ENCODE peak calls at places on chromosomes 16 and 17, in seven cellular contexts. S, L, G, F, R, C and Q are unnamed samples.

GRCh38 chr16:727291-727977 is 528 bp downstream of the HAGHL start:
- DNase-seq in S (no peak), L (no peak), G (no peak), F (no peak), R (no peak), C (no peak), Q (no peak)

GRCh38 chr17:73458191-73458590 is 146.4 kb upstream of the CDC42EP4 start:
- DNase-seq in S (no peak), L (no peak), G (no peak), F (no peak), R (no peak), C (peak; percentile 99), Q (no peak)

GRCh38 chr17:4247361-4247980 is 16.3 kb downstream of the ANKFY1 start:
- DNase-seq in S (no peak), L (no peak), G (no peak), F (no peak), R (no peak), C (no peak), Q (no peak)

GRCh38 chr16:13376174-13376573 is 474.8 kb downstream of the SHISA9 start:
- DNase-seq in S (no peak), L (no peak), G (no peak), F (no peak), R (no peak), C (no peak), Q (no peak)

GRCh38 chr17:18144261-18144660 is 35.7 kb downstream of the MYO15A start:
- DNase-seq in S (no peak), L (no peak), G (no peak), F (no peak), R (no peak), C (no peak), Q (no peak)

GRCh38 chr16:46908540-46909372 is 24.6 kb downstream of the GPT2 start:
- DNase-seq in S (peak; percentile 86), L (peak; percentile 72), G (peak; percentile 61), F (peak; percentile 80), R (peak; percentile 27), C (peak; percentile 54), Q (peak; percentile 68)

GRCh38 chr17:28576758-28577465 is at the start of gene ALDOC:
- DNase-seq in S (peak; percentile 98), L (peak; percentile 100), G (peak; percentile 91), F (peak; percentile 88), R (peak; percentile 97), C (peak; percentile 92), Q (peak; percentile 89)

GRCh38 chr16:74563828-74564263 is 43.1 kb downstream of the GLG1 start:
- DNase-seq in S (peak; percentile 25), L (no peak), G (peak; percentile 43), F (no peak), R (no peak), C (peak; percentile 96), Q (peak; percentile 68)

GRCh38 chr17:28726912-28727726 is 1.1 kb upstream of the TLCD1 start:
- DNase-seq in S (peak; percentile 99), L (peak; percentile 99), G (peak; percentile 90), F (peak; percentile 98), R (peak; percentile 93), C (peak; percentile 92), Q (peak; percentile 95)

GRCh38 chr16:84816485-84816884 is 3.3 kb upstream of the CRISPLD2 start:
- DNase-seq in S (no peak), L (no peak), G (no peak), F (no peak), R (no peak), C (no peak), Q (no peak)

GRCh38 chr16:17509194-17509593 is 38.4 kb upstream of the XYLT1 start:
- DNase-seq in S (peak; percentile 26), L (no peak), G (no peak), F (no peak), R (no peak), C (peak; percentile 95), Q (no peak)

GRCh38 chr16:81487301-81487720 is 42.7 kb downstream of the CMIP start:
- DNase-seq in S (no peak), L (no peak), G (no peak), F (no peak), R (no peak), C (no peak), Q (no peak)

GRCh38 chr16:17166095-17166494 is 304.7 kb downstream of the XYLT1 start:
- DNase-seq in S (no peak), L (no peak), G (peak; percentile 14), F (no peak), R (no peak), C (no peak), Q (no peak)

GRCh38 chr17:51580869-51581268 is 320.5 kb downstream of the UTP18 start:
- DNase-seq in S (no peak), L (no peak), G (no peak), F (no peak), R (no peak), C (no peak), Q (no peak)

GRCh38 chr17:31802502-31802901 is 56.5 kb downstream of the COPRS start:
- DNase-seq in S (no peak), L (no peak), G (no peak), F (no peak), R (no peak), C (no peak), Q (no peak)

GRCh38 chr17:31130286-31131224 is 35.8 kb downstream of the NF1 start:
- DNase-seq in S (peak; percentile 18), L (peak; percentile 41), G (no peak), F (no peak), R (no peak), C (no peak), Q (no peak)

GRCh38 chr17:4980644-4981216 is 6.7 kb downstream of the CAMTA2 start:
- DNase-seq in S (peak; percentile 90), L (peak; percentile 72), G (peak; percentile 46), F (peak; percentile 72), R (no peak), C (no peak), Q (peak; percentile 64)

GRCh38 chr16:75116081-75116910 is at the start of gene LDHD:
- DNase-seq in S (peak; percentile 61), L (peak; percentile 88), G (no peak), F (no peak), R (peak; percentile 63), C (no peak), Q (no peak)

GRCh38 chr17:77795685-77796084 is 162.8 kb upstream of the TNRC6C start:
- DNase-seq in S (no peak), L (no peak), G (no peak), F (no peak), R (no peak), C (no peak), Q (no peak)

GRCh38 chr17:74008196-74008595 is 195.3 kb upstream of the RPL38 start:
- DNase-seq in S (peak; percentile 88), L (peak; percentile 87), G (no peak), F (no peak), R (peak; percentile 21), C (no peak), Q (no peak)

GRCh38 chr17:45734598-45734997 is 49.5 kb upstream of the CRHR1 start:
- DNase-seq in S (no peak), L (peak; percentile 7), G (no peak), F (no peak), R (no peak), C (no peak), Q (no peak)

GRCh38 chr17:44354582-44355309 is 8.9 kb downstream of the FAM171A2 start:
- DNase-seq in S (peak; percentile 82), L (peak; percentile 91), G (no peak), F (peak; percentile 72), R (no peak), C (peak; percentile 30), Q (no peak)

GRCh38 chr16:2473425-2473926 is 1.5 kb upstream of the TBC1D24 start:
- DNase-seq in S (no peak), L (peak; percentile 45), G (no peak), F (no peak), R (no peak), C (no peak), Q (no peak)

GRCh38 chr17:33667052-33667509 is 374.0 kb upstream of the ASIC2 start:
- DNase-seq in S (no peak), L (no peak), G (no peak), F (no peak), R (no peak), C (peak; percentile 8), Q (no peak)

DNA sequence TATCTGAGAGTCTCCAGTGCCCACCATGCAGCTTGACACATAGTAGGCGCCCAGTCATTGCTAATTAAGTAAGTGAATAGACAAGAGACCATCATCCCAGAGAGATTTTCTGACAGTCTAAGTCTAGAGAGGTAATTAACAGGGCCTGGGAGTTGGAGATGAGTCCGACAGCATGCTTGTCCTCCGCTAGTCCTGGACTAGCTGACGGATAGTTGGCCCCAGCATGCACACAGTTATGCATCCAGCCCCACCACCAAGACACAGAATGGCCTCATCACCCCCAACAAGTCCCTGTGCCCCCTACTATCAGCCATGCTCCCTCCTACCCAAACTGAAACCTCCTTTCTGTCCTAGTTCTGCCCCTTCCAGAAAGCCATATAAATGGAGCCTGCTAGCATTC is 10.0 kb downstream of the GRB7 start:
- DNase-seq in S (no peak), L (no peak), G (no peak), F (no peak), R (no peak), C (no peak), Q (no peak)
- H3K18ac ChIP-seq in S (no peak overlapping the region), L (no peak overlapping the region), G (no peak overlapping the region), F (peak overlapping the region; percentile 64), R (no peak overlapping the region), C (no peak overlapping the region), Q (no peak overlapping the region)

GRCh38 chr17:42436401-42436800 is 13.3 kb upstream of the CAVIN1 start:
- DNase-seq in S (no peak), L (no peak), G (peak; percentile 99), F (no peak), R (no peak), C (no peak), Q (peak; percentile 97)
- H3K23ac ChIP-seq in S (no peak overlapping the region), L (no peak overlapping the region), G (peak overlapping the region; percentile 69), F (no peak overlapping the region), R (no peak overlapping the region), C (no peak overlapping the region), Q (no peak overlapping the region)

GRCh38 chr17:79833110-79833450 is 6.2 kb downstream of the CBX4 start:
- DNase-seq in S (no peak), L (no peak), G (no peak), F (no peak), R (no peak), C (no peak), Q (no peak)
- H3K4me1 ChIP-seq in S (peaks cover 16% of the 10 kb centered on the region), L (peaks cover 2% of the 10 kb centered on the region), G (peaks cover 22% of the 10 kb centered on the region), F (peaks cover 42% of the 10 kb centered on the region), R (peaks cover 33% of the 10 kb centered on the region), C (peaks cover 37% of the 10 kb centered on the region), Q (peaks cover 55% of the 10 kb centered on the region)

GRCh38 chr16:30619643-30620042 is 9.5 kb upstream of the ZNF689 start:
- DNase-seq in S (no peak), L (no peak), G (no peak), F (no peak), R (no peak), C (no peak), Q (no peak)

GRCh38 chr16:30615358-30616076 is 5.3 kb upstream of the ZNF689 start:
- DNase-seq in S (peak; percentile 80), L (peak; percentile 93), G (peak; percentile 8), F (peak; percentile 45), R (peak; percentile 82), C (no peak), Q (peak; percentile 32)

GRCh38 chr16:30622455-30623032 is 12.4 kb upstream of the ZNF689 start:
- DNase-seq in S (no peak), L (no peak), G (no peak), F (no peak), R (no peak), C (peak; percentile 86), Q (no peak)

GRCh38 chr16:30621765-30622164 is 11.6 kb upstream of the ZNF689 start:
- DNase-seq in S (no peak), L (no peak), G (peak; percentile 7), F (no peak), R (no peak), C (no peak), Q (no peak)

GRCh38 chr16:30619207-30619606 is 9.0 kb upstream of the ZNF689 start:
- DNase-seq in S (no peak), L (no peak), G (no peak), F (no peak), R (no peak), C (no peak), Q (no peak)
- H3K18ac ChIP-seq in S (no peak overlapping the region), L (no peak overlapping the region), G (no peak overlapping the region), F (no peak overlapping the region), R (no peak overlapping the region), C (no peak overlapping the region), Q (no peak overlapping the region)